ENCODE peak calls at places on chromosomes 3 and 15, in five cellular contexts. T is HepG2, B is GM12878, J is K562, H is H1. N is an unnamed sample.
A peak's percentile ranks its signal among the peaks of the same experiment; 100 is the strongest.

GRCh38 chr15:63856711-63857458 is 23.1 kb upstream of the HERC1 start:
- DNase-seq in B (no peak), J (no peak), T (no peak), H (no peak), N (no peak)

GRCh38 chr3:57910988-57911387 is 97.2 kb upstream of the FLNB start:
- DNase-seq in B (no peak), T (peak; percentile 16), H (no peak), J (no peak), N (no peak)

GRCh38 chr3:195095035-195095703 is 175.8 kb downstream of the XXYLT1 start:
- DNase-seq in H (no peak), T (no peak), J (no peak), B (peak; percentile 39), N (no peak)

GRCh38 chr3:10883478-10884234 is 67.6 kb downstream of the SLC6A11 start:
- DNase-seq in T (peak; percentile 33), J (peak; percentile 48), B (no peak), H (no peak), N (peak; percentile 48)

GRCh38 chr3:53836084-53836872 is 9.9 kb downstream of the CHDH start:
- DNase-seq in B (no peak), H (no peak), J (no peak), T (no peak), N (no peak)

GRCh38 chr3:81602781-81603180 is 158.7 kb downstream of the GBE1 start:
- DNase-seq in H (no peak), T (no peak), J (no peak), B (no peak), N (no peak)

GRCh38 chr3:18344306-18345014 is 80.7 kb downstream of the SATB1 start:
- DNase-seq in B (no peak), J (no peak), H (no peak), T (no peak), N (no peak)

GRCh38 chr15:74780983-74781672 is 752 bp upstream of the CSK start:
- DNase-seq in T (no peak), H (no peak), J (no peak), B (no peak), N (no peak)

GRCh38 chr3:56688191-56688590 is 5.1 kb upstream of the TASOR start:
- DNase-seq in H (no peak), J (no peak), B (no peak), T (no peak), N (no peak)

GRCh38 chr15:86572368-86572841 is 492.7 kb downstream of the AGBL1 start:
- DNase-seq in J (no peak), H (no peak), T (no peak), B (no peak), N (peak; percentile 10)

GRCh38 chr3:60160105-60160791 is 1091.0 kb downstream of the FHIT start:
- DNase-seq in T (no peak), H (no peak), B (no peak), J (no peak), N (no peak)

GRCh38 chr15:62110000-62110851 is 43.4 kb downstream of the C2CD4A start:
- DNase-seq in B (no peak), T (no peak), J (no peak), H (no peak), N (no peak)

GRCh38 chr3:194482196-194482593 is 4.6 kb downstream of the ATP13A3 start:
- DNase-seq in H (no peak), T (no peak), B (no peak), J (no peak), N (no peak)

GRCh38 chr3:115233021-115233420 is 85.9 kb upstream of the ZBTB20 start:
- DNase-seq in T (no peak), J (no peak), B (no peak), H (no peak), N (no peak)

GRCh38 chr3:51933471-51934138 is 8.1 kb downstream of the RRP9 start:
- DNase-seq in T (no peak), J (no peak), B (no peak), H (no peak), N (no peak)

GRCh38 chr3:13039286-13039896 is 33.8 kb downstream of the IQSEC1 start:
- DNase-seq in B (no peak), H (no peak), T (no peak), J (no peak), N (no peak)

GRCh38 chr3:45665101-45665572 is 24.1 kb upstream of the SACM1L start:
- DNase-seq in H (no peak), T (peak; percentile 71), B (peak; percentile 25), J (peak; percentile 83), N (peak; percentile 50)

GRCh38 chr15:29676961-29677402 is 145.3 kb downstream of the TJP1 start:
- DNase-seq in B (no peak), T (no peak), H (no peak), J (no peak), N (no peak)

GRCh38 chr3:17151598-17152373 is 267.0 kb downstream of the PLCL2 start:
- DNase-seq in T (no peak), J (no peak), B (peak; percentile 92), H (no peak), N (no peak)

GRCh38 chr3:101928890-101929289 is 79.6 kb downstream of the NFKBIZ start:
- DNase-seq in J (no peak), H (no peak), T (no peak), B (no peak), N (no peak)

GRCh38 chr15:31437686-31438085 is 111.1 kb downstream of the KLF13 start:
- DNase-seq in B (no peak), J (no peak), H (no peak), T (no peak), N (no peak)

GRCh38 chr3:30273304-30274072 is 332.9 kb upstream of the TGFBR2 start:
- DNase-seq in H (no peak), B (no peak), T (no peak), J (no peak), N (no peak)

GRCh38 chr15:41940441-41940857 is 31.9 kb downstream of the EHD4 start:
- DNase-seq in H (no peak), J (no peak), B (no peak), T (peak; percentile 20), N (no peak)

GRCh38 chr15:90266061-90266431 is 574 bp downstream of the NGRN start:
- DNase-seq in H (no peak), B (no peak), J (no peak), T (no peak), N (peak; percentile 37)

GRCh38 chr15:75043509-75044257 is 20.3 kb downstream of the PPCDC start:
- DNase-seq in J (peak; percentile 78), H (no peak), B (peak; percentile 93), T (peak; percentile 96), N (no peak)

GRCh38 chr15:89143503-89144162 is 55.4 kb downstream of the ABHD2 start:
- DNase-seq in J (no peak), H (no peak), T (no peak), B (peak; percentile 21), N (no peak)

GRCh38 chr3:172612871-172613678 is 89.8 kb upstream of the TNFSF10 start:
- DNase-seq in T (peak; percentile 83), H (no peak), B (no peak), J (no peak), N (no peak)

GRCh38 chr3:153577059-153577736 is 415.2 kb downstream of the RAP2B start:
- DNase-seq in J (no peak), B (no peak), T (no peak), H (no peak), N (no peak)

GRCh38 chr3:7504886-7505775 is 644.2 kb downstream of the GRM7 start:
- DNase-seq in T (peak; percentile 4), J (no peak), B (no peak), H (no peak), N (no peak)

GRCh38 chr3:162398554-162398953 is 901.9 kb downstream of the OTOL1 start:
- DNase-seq in H (no peak), B (no peak), T (no peak), J (no peak), N (no peak)

GRCh38 chr15:93829115-93829849 is 402.1 kb upstream of the MCTP2 start:
- DNase-seq in H (no peak), B (no peak), J (no peak), T (no peak), N (no peak)

GRCh38 chr3:127043731-127044510 is 61.0 kb downstream of the PLXNA1 start:
- DNase-seq in J (no peak), H (no peak), T (no peak), B (no peak), N (no peak)

GRCh38 chr3:64958187-64958586 is 270.4 kb upstream of the ADAMTS9 start:
- DNase-seq in T (no peak), H (no peak), J (no peak), B (no peak), N (no peak)

GRCh38 chr3:64956619-64957018 is 268.8 kb upstream of the ADAMTS9 start:
- DNase-seq in B (no peak), H (no peak), J (no peak), T (no peak), N (no peak)

GRCh38 chr3:64954995-64955636 is 267.3 kb upstream of the ADAMTS9 start:
- DNase-seq in H (no peak), T (no peak), B (no peak), J (no peak), N (no peak)

GRCh38 chr3:64957639-64958038 is 269.8 kb upstream of the ADAMTS9 start:
- DNase-seq in B (no peak), J (no peak), H (no peak), T (no peak), N (no peak)
- TF ChIP-seq ATF2 in B (no peak), J (no peak), H (no peak), T (no peak), N (no peak)

GRCh38 chr3:32371466-32372212 is 20.0 kb upstream of the CMTM7 start:
- DNase-seq in B (no peak), J (no peak), H (no peak), T (no peak), N (no peak)

GRCh38 chr3:32372213-32372490 is 19.5 kb upstream of the CMTM7 start:
- DNase-seq in T (no peak), B (no peak), H (no peak), J (no peak), N (no peak)

GRCh38 chr3:32374788-32375595 is 16.7 kb upstream of the CMTM7 start:
- DNase-seq in T (peak; percentile 63), B (peak; percentile 42), J (peak; percentile 54), H (no peak), N (peak; percentile 54)

GRCh38 chr3:32375596-32375930 is 16.1 kb upstream of the CMTM7 start:
- DNase-seq in T (no peak), J (no peak), H (no peak), B (no peak), N (no peak)

GRCh38 chr3:32373844-32374243 is 17.8 kb upstream of the CMTM7 start:
- DNase-seq in B (no peak), H (no peak), T (no peak), J (peak; percentile 49), N (no peak)
- TF ChIP-seq ATF2 in B (no peak), H (no peak), T (no peak), J (no peak), N (no peak)

GRCh38 chr3:63344676-63345075 is 66.6 kb downstream of the SYNPR start:
- DNase-seq in T (no peak), B (no peak), J (no peak), H (no peak), N (peak; percentile 29)

GRCh38 chr3:63343674-63344073 is 65.6 kb downstream of the SYNPR start:
- DNase-seq in H (peak; percentile 60), B (peak; percentile 4), J (peak; percentile 15), T (peak; percentile 39), N (peak; percentile 50)
- TF ChIP-seq ATF2 in H (no peak), B (no peak), J (no peak), T (no peak), N (no peak)

GRCh38 chr3:1848935-1849334 is 249.7 kb upstream of the CNTN4 start:
- DNase-seq in H (no peak), B (no peak), T (no peak), J (no peak), N (no peak)

GRCh38 chr3:1847571-1847970 is 251.1 kb upstream of the CNTN4 start:
- DNase-seq in T (no peak), B (no peak), J (no peak), H (no peak), N (no peak)

GRCh38 chr3:1843111-1843510 is 255.6 kb upstream of the CNTN4 start:
- DNase-seq in T (no peak), B (no peak), H (no peak), J (no peak), N (no peak)
- TF ChIP-seq ATF2 in T (no peak), B (no peak), H (no peak), J (no peak), N (no peak)